ENCODE peak calls at places on chromosomes 2 and 18, in four cellular contexts. S is effector memory CD8-positive, alpha-beta T cell; D is activated CD4-positive, CD25-positive, alpha-beta regulatory T cell; Q is HFF-Myc. X is an unnamed sample.

GRCh38 chr2:160087854-160088745 is 25.7 kb upstream of the PLA2R1 start:
- DNase-seq in S (no peak), D (no peak), Q (no peak), X (peak)

GRCh38 chr2:134663451-134663850 is 55.3 kb downstream of the TMEM163 start:
- DNase-seq in S (no peak), Q (no peak), D (no peak), X (no peak)

GRCh38 chr2:101307950-101308431 is 510 bp downstream of the RNF149 start:
- DNase-seq in S (peak), Q (no peak), D (no peak), X (no peak)

GRCh38 chr2:15753811-15754702 is 162.4 kb downstream of the DDX1 start:
- DNase-seq in S (no peak), Q (no peak), D (no peak), X (no peak)

GRCh38 chr18:44826418-44827259 is 146.0 kb downstream of the SETBP1 start:
- DNase-seq in S (no peak), D (no peak), Q (peak), X (no peak)

GRCh38 chr2:23385748-23386421 is 906 bp downstream of the KLHL29 start:
- DNase-seq in Q (no peak), S (no peak), D (no peak), X (no peak)

GRCh38 chr2:152062130-152063091 is 36.4 kb downstream of the CACNB4 start:
- DNase-seq in Q (peak), S (no peak), D (no peak), X (no peak)

GRCh38 chr2:115161531-115162453 is 719.4 kb downstream of the DPP10 start:
- DNase-seq in S (no peak), Q (no peak), D (no peak), X (no peak)

GRCh38 chr2:173990970-173991819 is 26.0 kb upstream of the SP3 start:
- DNase-seq in S (no peak), D (no peak), Q (peak), X (no peak)

GRCh38 chr2:196160101-196160500 is 11.3 kb downstream of the STK17B start:
- DNase-seq in S (peak), D (no peak), Q (peak), X (peak)

GRCh38 chr18:46324556-46324955 is 220.4 kb downstream of the HAUS1 start:
- DNase-seq in D (no peak), S (no peak), Q (peak), X (peak)

GRCh38 chr2:66434679-66435548 is at the start of gene MEIS1:
- DNase-seq in D (no peak), S (no peak), Q (peak), X (peak)

GRCh38 chr2:240624950-240625621 is at the start of gene GPR35:
- DNase-seq in S (peak), Q (no peak), D (no peak), X (no peak)

GRCh38 chr2:76330865-76331264 is 620.1 kb upstream of the GCFC2 start:
- DNase-seq in Q (no peak), S (no peak), D (no peak), X (no peak)

GRCh38 chr2:2877427-2877826 is 500.2 kb downstream of the EIPR1 start:
- DNase-seq in S (no peak), D (no peak), Q (no peak), X (no peak)

GRCh38 chr18:76131738-76132137 is 363.3 kb downstream of the ZNF516 start:
- DNase-seq in Q (no peak), D (no peak), S (no peak), X (no peak)

GRCh38 chr2:96699021-96699420 is 40.8 kb downstream of the LMAN2L start:
- DNase-seq in D (no peak), Q (no peak), S (no peak), X (no peak)

GRCh38 chr2:126643431-126643830 is 12.5 kb upstream of the GYPC start:
- DNase-seq in S (no peak), D (no peak), Q (no peak), X (no peak)

GRCh38 chr2:130873700-130874346 is 37.1 kb downstream of the ARHGEF4 start:
- DNase-seq in S (peak), D (peak), Q (peak), X (peak)

GRCh38 chr2:949894-950626 is 589 bp upstream of the SNTG2 start:
- DNase-seq in S (no peak), D (no peak), Q (no peak), X (no peak)

GRCh38 chr18:42446195-42446594 is 491.2 kb downstream of the PIK3C3 start:
- DNase-seq in S (no peak), D (no peak), Q (no peak), X (no peak)

GRCh38 chr18:76823574-76823973 is 1.2 kb downstream of the ZNF236 start:
- DNase-seq in S (no peak), Q (no peak), D (no peak), X (no peak)

GRCh38 chr2:40448476-40449079 is 3.3 kb downstream of the SLC8A1 start:
- DNase-seq in Q (peak), D (no peak), S (no peak), X (peak)

GRCh38 chr2:213068681-213069359 is 82.6 kb downstream of the IKZF2 start:
- DNase-seq in Q (no peak), D (no peak), S (no peak), X (no peak)

GRCh38 chr2:158725496-158725895 is 69.6 kb upstream of the DAPL1 start:
- DNase-seq in Q (no peak), D (no peak), S (no peak), X (no peak)

GRCh38 chr2:48567671-48568070 is 37.7 kb downstream of the STON1 start:
- DNase-seq in Q (no peak), S (no peak), D (no peak), X (no peak)

GRCh38 chr2:120596990-120597594 is 138.6 kb upstream of the GLI2 start:
- DNase-seq in Q (no peak), S (no peak), D (no peak), X (no peak)

GRCh38 chr2:105895995-105896764 is 151.5 kb downstream of the NCK2 start:
- DNase-seq in D (no peak), Q (no peak), S (no peak), X (no peak)

GRCh38 chr2:62478093-62478580 is 27.9 kb downstream of the TMEM17 start:
- DNase-seq in Q (no peak), S (no peak), D (no peak), X (no peak)

GRCh38 chr2:242065456-242065855 is 195.9 kb downstream of the RTP5 start:
- DNase-seq in S (no peak), Q (no peak), D (no peak), X (no peak)

GRCh38 chr2:241179894-241180293 is 8.6 kb upstream of the ANO7 start:
- DNase-seq in Q (no peak), D (no peak), S (no peak), X (no peak)

GRCh38 chr2:201807452-201807980 is 1.2 kb downstream of the CDK15 start:
- DNase-seq in S (no peak), D (no peak), Q (no peak), X (no peak)

GRCh38 chr2:115386465-115386864 is 944.0 kb downstream of the DPP10 start:
- DNase-seq in Q (no peak), D (no peak), S (no peak), X (no peak)

GRCh38 chr2:149084924-149085795 is 46.7 kb downstream of the LYPD6B start:
- DNase-seq in Q (no peak), S (no peak), D (no peak), X (no peak)